ENCODE peak calls at places on chromosomes 6 and 20, in five cellular contexts. One of them, this sample, is unnamed.

GRCh38 chr6:12033770-12034169 is 21.7 kb downstream of the HIVEP1 start:
- DNase-seq in colonic mucosa: no peak
- DNase-seq in fibroblast of lung: peak
- DNase-seq in H9: no peak
- DNase-seq in mammary epithelial cell: peak
- DNase-seq in this sample: no peak

GRCh38 chr6:72554203-72554564 is 67.7 kb upstream of the KCNQ5 start:
- DNase-seq in colonic mucosa: no peak
- DNase-seq in fibroblast of lung: no peak
- DNase-seq in H9: no peak
- DNase-seq in mammary epithelial cell: peak
- DNase-seq in this sample: peak

GRCh38 chr6:37777272-37777736 is 42.2 kb upstream of the ZFAND3 start:
- DNase-seq in colonic mucosa: no peak
- DNase-seq in fibroblast of lung: no peak
- DNase-seq in H9: peak
- DNase-seq in mammary epithelial cell: no peak
- DNase-seq in this sample: no peak

GRCh38 chr6:3382399-3383279 is 74.2 kb downstream of the SLC22A23 start:
- DNase-seq in colonic mucosa: peak
- DNase-seq in fibroblast of lung: no peak
- DNase-seq in H9: no peak
- DNase-seq in mammary epithelial cell: peak
- DNase-seq in this sample: peak

GRCh38 chr20:4027590-4028265 is 12.4 kb upstream of the RNF24 start:
- DNase-seq in colonic mucosa: no peak
- DNase-seq in fibroblast of lung: no peak
- DNase-seq in H9: no peak
- DNase-seq in mammary epithelial cell: peak
- DNase-seq in this sample: no peak

GRCh38 chr6:69861986-69862385 is 4.4 kb upstream of the COL19A1 start:
- DNase-seq in colonic mucosa: no peak
- DNase-seq in fibroblast of lung: no peak
- DNase-seq in H9: no peak
- DNase-seq in mammary epithelial cell: peak
- DNase-seq in this sample: no peak

GRCh38 chr6:35491558-35492541 is 5.0 kb downstream of the TEAD3 start:
- DNase-seq in colonic mucosa: no peak
- DNase-seq in fibroblast of lung: peak
- DNase-seq in H9: peak
- DNase-seq in mammary epithelial cell: no peak
- DNase-seq in this sample: peak

GRCh38 chr20:34998331-34998950 is 42.8 kb downstream of the MYH7B start:
- DNase-seq in colonic mucosa: no peak
- DNase-seq in fibroblast of lung: no peak
- DNase-seq in H9: peak
- DNase-seq in mammary epithelial cell: peak
- DNase-seq in this sample: no peak

GRCh38 chr6:8238772-8239683 is 136.7 kb upstream of the EEF1E1 start:
- DNase-seq in colonic mucosa: no peak
- DNase-seq in fibroblast of lung: no peak
- DNase-seq in H9: no peak
- DNase-seq in mammary epithelial cell: no peak
- DNase-seq in this sample: no peak

GRCh38 chr6:20092071-20092566 is 120.2 kb downstream of the MBOAT1 start:
- DNase-seq in colonic mucosa: no peak
- DNase-seq in fibroblast of lung: peak
- DNase-seq in H9: no peak
- DNase-seq in mammary epithelial cell: peak
- DNase-seq in this sample: peak

GRCh38 chr6:150395388-150396009 is 26.7 kb downstream of the IYD start:
- DNase-seq in colonic mucosa: peak
- DNase-seq in fibroblast of lung: peak
- DNase-seq in H9: peak
- DNase-seq in mammary epithelial cell: peak
- DNase-seq in this sample: peak

GRCh38 chr6:41675176-41675767 is 37.0 kb downstream of the MDFI start:
- DNase-seq in colonic mucosa: no peak
- DNase-seq in fibroblast of lung: no peak
- DNase-seq in H9: no peak
- DNase-seq in mammary epithelial cell: no peak
- DNase-seq in this sample: no peak

GRCh38 chr6:158253248-158253647 is 59.0 kb upstream of the TULP4 start:
- DNase-seq in colonic mucosa: no peak
- DNase-seq in fibroblast of lung: no peak
- DNase-seq in H9: no peak
- DNase-seq in mammary epithelial cell: no peak
- DNase-seq in this sample: no peak

GRCh38 chr6:125868252-125868651 is 77.5 kb downstream of the NCOA7 start:
- DNase-seq in colonic mucosa: no peak
- DNase-seq in fibroblast of lung: no peak
- DNase-seq in H9: no peak
- DNase-seq in mammary epithelial cell: peak
- DNase-seq in this sample: no peak

GRCh38 chr6:137717074-137718073 is 149.7 kb upstream of the TNFAIP3 start:
- DNase-seq in colonic mucosa: no peak
- DNase-seq in fibroblast of lung: no peak
- DNase-seq in H9: no peak
- DNase-seq in mammary epithelial cell: peak
- DNase-seq in this sample: peak

GRCh38 chr6:3540980-3541379 is 84.1 kb upstream of the SLC22A23 start:
- DNase-seq in colonic mucosa: peak
- DNase-seq in fibroblast of lung: no peak
- DNase-seq in H9: no peak
- DNase-seq in mammary epithelial cell: no peak
- DNase-seq in this sample: no peak

GRCh38 chr6:108166664-108167448 is 1.0 kb downstream of the NR2E1 start:
- DNase-seq in colonic mucosa: no peak
- DNase-seq in fibroblast of lung: no peak
- DNase-seq in H9: peak
- DNase-seq in mammary epithelial cell: no peak
- DNase-seq in this sample: no peak

GRCh38 chr6:93581371-93581770 is 162.0 kb upstream of the EPHA7 start:
- DNase-seq in colonic mucosa: no peak
- DNase-seq in fibroblast of lung: no peak
- DNase-seq in H9: no peak
- DNase-seq in mammary epithelial cell: no peak
- DNase-seq in this sample: no peak

GRCh38 chr20:18686696-18687095 is 98.8 kb downstream of the DTD1 start:
- DNase-seq in colonic mucosa: no peak
- DNase-seq in fibroblast of lung: peak
- DNase-seq in H9: no peak
- DNase-seq in mammary epithelial cell: no peak
- DNase-seq in this sample: no peak

GRCh38 chr6:169861431-169862045 is 110.1 kb downstream of the ERMARD start:
- DNase-seq in colonic mucosa: peak
- DNase-seq in fibroblast of lung: no peak
- DNase-seq in H9: no peak
- DNase-seq in mammary epithelial cell: no peak
- DNase-seq in this sample: no peak

GRCh38 chr20:46350986-46351267 is 42.6 kb upstream of the CDH22 start:
- DNase-seq in colonic mucosa: no peak
- DNase-seq in fibroblast of lung: no peak
- DNase-seq in H9: peak
- DNase-seq in mammary epithelial cell: no peak
- DNase-seq in this sample: no peak

GRCh38 chr6:11685411-11686093 is 93.1 kb downstream of the ADTRP start:
- DNase-seq in colonic mucosa: no peak
- DNase-seq in fibroblast of lung: no peak
- DNase-seq in H9: no peak
- DNase-seq in mammary epithelial cell: peak
- DNase-seq in this sample: peak

GRCh38 chr6:39440039-39440426 is 117.5 kb upstream of the KCNK16 start:
- DNase-seq in colonic mucosa: no peak
- DNase-seq in fibroblast of lung: no peak
- DNase-seq in H9: no peak
- DNase-seq in mammary epithelial cell: peak
- DNase-seq in this sample: no peak

GRCh38 chr6:14046476-14047068 is 71.0 kb upstream of the CD83 start:
- DNase-seq in colonic mucosa: peak
- DNase-seq in fibroblast of lung: peak
- DNase-seq in H9: peak
- DNase-seq in mammary epithelial cell: peak
- DNase-seq in this sample: peak

GRCh38 chr6:47414517-47415167 is 62.9 kb upstream of the CD2AP start:
- DNase-seq in colonic mucosa: no peak
- DNase-seq in fibroblast of lung: peak
- DNase-seq in H9: no peak
- DNase-seq in mammary epithelial cell: peak
- DNase-seq in this sample: peak
- H3K9ac ChIP-seq in colonic mucosa: no peak
- H3K9ac ChIP-seq in fibroblast of lung: no peak
- H3K9ac ChIP-seq in H9: no peak
- H3K9ac ChIP-seq in mammary epithelial cell: peak
- H3K9ac ChIP-seq in this sample: no peak

DNA sequence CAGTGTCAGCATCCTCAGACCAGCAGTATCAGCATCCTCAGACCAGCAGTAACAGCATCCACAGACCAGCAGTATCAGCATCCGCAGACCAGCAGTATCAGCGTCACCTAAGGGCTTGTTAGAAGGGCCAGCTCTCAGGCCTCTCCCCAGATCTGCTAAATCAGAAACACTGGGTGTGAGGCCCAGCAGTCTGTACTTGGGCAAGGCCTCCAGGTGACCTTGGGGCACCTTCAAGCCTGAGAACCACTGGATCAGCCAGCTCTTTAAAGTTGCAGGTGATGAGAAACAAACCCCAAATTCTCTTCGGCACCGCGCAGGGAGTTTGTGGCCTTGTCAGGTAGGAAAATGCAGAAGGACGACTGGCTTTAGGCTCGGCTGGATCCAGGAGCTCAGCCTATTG is 290.5 kb upstream of the CDH4 start:
- DNase-seq in colonic mucosa: no peak
- DNase-seq in fibroblast of lung: no peak
- DNase-seq in H9: no peak
- DNase-seq in mammary epithelial cell: no peak
- DNase-seq in this sample: no peak
- H3K27ac ChIP-seq in colonic mucosa: no peak
- H3K27ac ChIP-seq in fibroblast of lung: no peak
- H3K27ac ChIP-seq in H9: no peak
- H3K27ac ChIP-seq in mammary epithelial cell: no peak
- H3K27ac ChIP-seq in this sample: no peak

GRCh38 chr6:33677153-33677660 is 34.3 kb downstream of the UQCC2 start:
- DNase-seq in colonic mucosa: no peak
- DNase-seq in fibroblast of lung: peak
- DNase-seq in H9: no peak
- DNase-seq in mammary epithelial cell: no peak
- DNase-seq in this sample: no peak
- H3K9ac ChIP-seq in colonic mucosa: no peak
- H3K9ac ChIP-seq in fibroblast of lung: no peak
- H3K9ac ChIP-seq in H9: no peak
- H3K9ac ChIP-seq in mammary epithelial cell: no peak
- H3K9ac ChIP-seq in this sample: no peak

DNA sequence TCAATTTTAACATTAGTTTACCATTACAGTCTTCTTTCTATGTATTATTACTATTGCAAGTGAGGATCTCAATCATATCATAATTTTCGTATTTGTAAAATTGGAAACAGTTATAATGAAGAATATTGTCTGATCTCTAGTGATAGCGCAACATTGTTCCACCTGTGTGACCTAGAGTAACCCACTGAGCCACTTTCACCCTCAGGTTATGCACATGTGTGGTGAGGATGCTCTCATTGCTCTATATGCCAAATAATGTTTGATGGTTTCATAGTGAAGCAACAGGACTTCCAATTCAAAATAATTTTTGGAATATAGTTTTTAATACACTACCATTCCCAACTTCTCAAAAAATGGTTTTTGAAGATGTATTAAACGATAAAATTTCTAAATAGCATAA is 603.1 kb upstream of the MAN1A1 start:
- DNase-seq in colonic mucosa: no peak
- DNase-seq in fibroblast of lung: no peak
- DNase-seq in H9: no peak
- DNase-seq in mammary epithelial cell: no peak
- DNase-seq in this sample: no peak
- H3K27ac ChIP-seq in colonic mucosa: no peak
- H3K27ac ChIP-seq in fibroblast of lung: no peak
- H3K27ac ChIP-seq in H9: no peak
- H3K27ac ChIP-seq in mammary epithelial cell: no peak
- H3K27ac ChIP-seq in this sample: no peak

GRCh38 chr20:32631916-32632460 is 41.8 kb downstream of the C20orf203 start:
- DNase-seq in colonic mucosa: no peak
- DNase-seq in fibroblast of lung: no peak
- DNase-seq in H9: no peak
- DNase-seq in mammary epithelial cell: no peak
- DNase-seq in this sample: no peak
- H3K9ac ChIP-seq in colonic mucosa: no peak
- H3K9ac ChIP-seq in fibroblast of lung: no peak
- H3K9ac ChIP-seq in H9: no peak
- H3K9ac ChIP-seq in mammary epithelial cell: no peak
- H3K9ac ChIP-seq in this sample: no peak

GRCh38 chr6:111502154-111502553 is 19.1 kb upstream of the REV3L start:
- DNase-seq in colonic mucosa: no peak
- DNase-seq in fibroblast of lung: no peak
- DNase-seq in H9: no peak
- DNase-seq in mammary epithelial cell: no peak
- DNase-seq in this sample: no peak
- H3K27ac ChIP-seq in colonic mucosa: no peak
- H3K27ac ChIP-seq in fibroblast of lung: no peak
- H3K27ac ChIP-seq in H9: no peak
- H3K27ac ChIP-seq in mammary epithelial cell: no peak
- H3K27ac ChIP-seq in this sample: no peak

GRCh38 chr6:75204222-75204958 is 1.5 kb downstream of the COL12A1 start:
- DNase-seq in colonic mucosa: peak
- DNase-seq in fibroblast of lung: peak
- DNase-seq in H9: peak
- DNase-seq in mammary epithelial cell: peak
- DNase-seq in this sample: peak
- H3K9ac ChIP-seq in colonic mucosa: peak
- H3K9ac ChIP-seq in fibroblast of lung: peak
- H3K9ac ChIP-seq in H9: no peak
- H3K9ac ChIP-seq in mammary epithelial cell: peak
- H3K9ac ChIP-seq in this sample: peak

GRCh38 chr6:160883999-160884398 is 107.6 kb upstream of the MAP3K4 start:
- DNase-seq in colonic mucosa: no peak
- DNase-seq in fibroblast of lung: no peak
- DNase-seq in H9: no peak
- DNase-seq in mammary epithelial cell: no peak
- DNase-seq in this sample: peak
- H3K27ac ChIP-seq in colonic mucosa: no peak
- H3K27ac ChIP-seq in fibroblast of lung: no peak
- H3K27ac ChIP-seq in H9: peak
- H3K27ac ChIP-seq in mammary epithelial cell: no peak
- H3K27ac ChIP-seq in this sample: peak